ENCODE peak calls at places on chromosomes 5 and 9, in five cellular contexts. L is left ventricle myocardium inferior, S is OCI-LY7, H is transverse colon, M is upper lobe of left lung. N is an unnamed sample. For H3K4me1, the result is how much of the 10 kb centered on the place peaks cover.

GRCh38 chr9:19903076-19903475 is 114.2 kb upstream of the SLC24A2 start:
- DNase-seq in L (no peak), S (no peak), H (no peak), M (no peak), N (no peak)

GRCh38 chr5:38601843-38602424 is 45.5 kb upstream of the LIFR start:
- DNase-seq in L (no peak), S (no peak), H (no peak), M (no peak), N (no peak)

GRCh38 chr5:1011741-1012315 is 3.2 kb downstream of the NKD2 start:
- DNase-seq in L (peak), S (no peak), H (no peak), M (peak), N (no peak)

GRCh38 chr9:21546949-21547348 is 64.8 kb upstream of the IFNE start:
- DNase-seq in L (no peak), S (no peak), H (no peak), M (no peak), N (no peak)

GRCh38 chr9:125529589-125530515 is 177.2 kb downstream of the MAPKAP1 start:
- DNase-seq in L (no peak), S (peak), H (no peak), M (no peak), N (no peak)

GRCh38 chr5:37806016-37806415 is 33.8 kb downstream of the GDNF start:
- DNase-seq in L (no peak), S (no peak), H (no peak), M (no peak), N (no peak)

GRCh38 chr9:121651295-121652036 is at the start of gene DAB2IP:
- DNase-seq in L (peak), S (no peak), H (peak), M (peak), N (peak)

GRCh38 chr5:58056546-58056945 is 403.3 kb downstream of the PLK2 start:
- DNase-seq in L (no peak), S (no peak), H (peak), M (no peak), N (no peak)

GRCh38 chr9:4371108-4371507 is 71.2 kb upstream of the GLIS3 start:
- DNase-seq in L (no peak), S (no peak), H (no peak), M (no peak), N (no peak)

GRCh38 chr5:14928661-14929060 is 57.1 kb upstream of the ANKH start:
- DNase-seq in L (no peak), S (no peak), H (no peak), M (no peak), N (no peak)

GRCh38 chr5:134127376-134127861 is 12.9 kb downstream of the TCF7 start:
- DNase-seq in L (peak), S (peak), H (no peak), M (no peak), N (no peak)

GRCh38 chr9:115746496-115746895 is 407.1 kb upstream of the PAPPA start:
- DNase-seq in L (no peak), S (no peak), H (no peak), M (no peak), N (no peak)

GRCh38 chr5:55821731-55822512 is 29.2 kb upstream of the IL31RA start:
- DNase-seq in L (no peak), S (no peak), H (no peak), M (peak), N (no peak)

GRCh38 chr5:135024956-135025729 is 8.9 kb downstream of the PITX1 start:
- DNase-seq in L (no peak), S (no peak), H (no peak), M (no peak), N (no peak)

GRCh38 chr5:54197018-54197417 is 113.4 kb downstream of the ARL15 start:
- DNase-seq in L (no peak), S (no peak), H (no peak), M (no peak), N (no peak)

GRCh38 chr9:129259373-129259772 is 81.3 kb upstream of the IER5L start:
- DNase-seq in L (no peak), S (no peak), H (no peak), M (no peak), N (no peak)

GRCh38 chr9:128024761-128025308 is 42.3 kb downstream of the NAIF1 start:
- DNase-seq in L (no peak), S (no peak), H (no peak), M (no peak), N (no peak)

GRCh38 chr5:138138949-138139775 is at the start of gene NME5:
- DNase-seq in L (peak), S (no peak), H (peak), M (peak), N (peak)

GRCh38 chr5:96924016-96924443 is 11.8 kb upstream of the LNPEP start:
- DNase-seq in L (no peak), S (peak), H (no peak), M (no peak), N (no peak)

GRCh38 chr9:135857843-135858242 is 49.5 kb downstream of the CAMSAP1 start:
- DNase-seq in L (no peak), S (no peak), H (no peak), M (no peak), N (no peak)

GRCh38 chr5:170809551-170809950 is 26.0 kb downstream of the GABRP start:
- DNase-seq in L (no peak), S (no peak), H (peak), M (no peak), N (no peak)

GRCh38 chr9:79572891-79573696 is 1.3 kb downstream of the TLE4 start:
- DNase-seq in L (peak), S (peak), H (peak), M (peak), N (peak)

GRCh38 chr5:124754206-124754927 is 7.9 kb upstream of the ZNF608 start:
- DNase-seq in L (no peak), S (peak), H (no peak), M (no peak), N (no peak)

GRCh38 chr5:18395126-18396110 is 761.2 kb downstream of the TAF11L14 start:
- DNase-seq in L (no peak), S (no peak), H (no peak), M (no peak), N (no peak)

GRCh38 chr9:99823392-99824377 is 2.0 kb downstream of the NR4A3 start:
- DNase-seq in L (peak), S (peak), H (peak), M (peak), N (peak)

GRCh38 chr5:126015244-126016054 is 407.8 kb upstream of the GRAMD2B start:
- DNase-seq in L (no peak), S (no peak), H (no peak), M (no peak), N (no peak)

GRCh38 chr9:133521122-133522072 is 3.4 kb downstream of the MYMK start:
- DNase-seq in L (no peak), S (no peak), H (no peak), M (no peak), N (no peak)

DNA sequence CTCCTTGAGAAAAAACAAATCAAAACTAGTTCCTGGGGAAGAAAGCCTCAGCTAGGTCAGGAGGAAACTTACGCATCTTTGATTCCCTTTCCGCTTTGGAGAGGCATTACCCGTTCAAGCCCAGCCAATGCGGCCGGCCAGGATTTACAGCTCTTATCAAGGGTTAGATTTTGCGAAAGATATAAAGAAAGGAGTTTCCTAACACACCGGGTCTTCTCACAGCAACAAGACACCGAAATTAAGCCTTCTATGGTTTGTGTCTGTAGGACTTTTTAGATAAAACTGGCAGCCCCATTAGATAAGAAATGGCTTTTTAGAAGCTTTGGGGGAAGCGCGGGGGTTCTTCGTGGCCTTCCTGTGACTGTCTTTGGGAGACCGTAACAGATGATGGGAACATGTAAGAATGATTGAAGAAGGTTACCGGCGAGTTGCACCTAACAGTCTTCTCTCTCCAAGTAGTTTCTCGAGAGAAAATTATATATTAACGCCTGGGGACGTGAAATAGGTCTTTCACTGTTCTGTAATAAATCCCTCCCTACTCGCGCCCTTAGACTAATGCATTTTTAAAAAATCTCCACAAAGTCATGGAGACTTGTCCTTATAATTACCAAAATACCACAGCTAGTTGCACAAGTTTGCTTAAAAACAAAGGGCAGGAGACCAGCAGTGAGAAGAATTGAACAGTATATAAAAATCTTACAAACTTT is 1.3 kb upstream of the ISL1 start:
- DNase-seq in L (no peak), S (no peak), H (no peak), M (no peak), N (no peak)
- H3K4me1 ChIP-seq in L (under half), S (under half), H (under half), M (under half), N (under half)

GRCh38 chr5:167849874-167850273 is 441.6 kb upstream of the WWC1 start:
- DNase-seq in L (no peak), S (no peak), H (no peak), M (no peak), N (no peak)
- TF ChIP-seq CTCF in L (no peak), S (no peak), H (no peak), M (no peak), N (no peak)

DNA sequence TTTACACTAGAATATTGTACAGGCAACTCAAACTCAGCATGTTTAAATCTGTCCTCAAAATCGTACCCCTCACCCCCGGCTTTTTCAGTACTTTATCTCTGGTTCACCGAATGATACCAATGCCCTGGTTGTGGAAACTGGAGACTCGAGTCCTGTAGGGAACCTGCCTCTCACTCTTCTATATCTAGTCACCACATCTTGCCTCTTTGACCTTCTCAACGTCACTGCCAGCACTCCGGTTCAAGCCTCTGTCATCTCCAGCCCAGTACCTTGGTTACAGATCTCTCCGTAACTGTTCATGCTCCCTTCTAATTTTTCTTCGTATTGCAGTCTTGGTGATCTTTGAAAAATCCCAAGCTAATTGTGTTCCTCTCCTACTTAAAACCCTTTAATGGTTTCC is 6.7 kb downstream of the SLC44A1 start:
- DNase-seq in L (no peak), S (no peak), H (no peak), M (no peak), N (no peak)
- H3K4me1 ChIP-seq in L (under half), S (half or more), H (half or more), M (under half), N (under half)

GRCh38 chr5:53035868-53036381 is 46.8 kb downstream of the ITGA2 start:
- DNase-seq in L (no peak), S (peak), H (no peak), M (no peak), N (no peak)
- TF ChIP-seq CTCF in L (no peak), S (peak), H (no peak), M (no peak), N (no peak)

GRCh38 chr9:124278054-124278540 is 20.3 kb downstream of the NEK6 start:
- DNase-seq in L (no peak), S (no peak), H (no peak), M (no peak), N (no peak)
- H3K4me1 ChIP-seq in L (half or more), S (under half), H (under half), M (under half), N (under half)

GRCh38 chr5:141427783-141428426 is 2.4 kb upstream of the PCDHGA12 start:
- DNase-seq in L (no peak), S (no peak), H (no peak), M (peak), N (no peak)

GRCh38 chr5:141434006-141434405 is 3.7 kb downstream of the PCDHGA12 start:
- DNase-seq in L (no peak), S (no peak), H (no peak), M (no peak), N (no peak)

GRCh38 chr5:141431286-141431685 is 979 bp downstream of the PCDHGA12 start:
- DNase-seq in L (no peak), S (no peak), H (no peak), M (peak), N (no peak)

DNA sequence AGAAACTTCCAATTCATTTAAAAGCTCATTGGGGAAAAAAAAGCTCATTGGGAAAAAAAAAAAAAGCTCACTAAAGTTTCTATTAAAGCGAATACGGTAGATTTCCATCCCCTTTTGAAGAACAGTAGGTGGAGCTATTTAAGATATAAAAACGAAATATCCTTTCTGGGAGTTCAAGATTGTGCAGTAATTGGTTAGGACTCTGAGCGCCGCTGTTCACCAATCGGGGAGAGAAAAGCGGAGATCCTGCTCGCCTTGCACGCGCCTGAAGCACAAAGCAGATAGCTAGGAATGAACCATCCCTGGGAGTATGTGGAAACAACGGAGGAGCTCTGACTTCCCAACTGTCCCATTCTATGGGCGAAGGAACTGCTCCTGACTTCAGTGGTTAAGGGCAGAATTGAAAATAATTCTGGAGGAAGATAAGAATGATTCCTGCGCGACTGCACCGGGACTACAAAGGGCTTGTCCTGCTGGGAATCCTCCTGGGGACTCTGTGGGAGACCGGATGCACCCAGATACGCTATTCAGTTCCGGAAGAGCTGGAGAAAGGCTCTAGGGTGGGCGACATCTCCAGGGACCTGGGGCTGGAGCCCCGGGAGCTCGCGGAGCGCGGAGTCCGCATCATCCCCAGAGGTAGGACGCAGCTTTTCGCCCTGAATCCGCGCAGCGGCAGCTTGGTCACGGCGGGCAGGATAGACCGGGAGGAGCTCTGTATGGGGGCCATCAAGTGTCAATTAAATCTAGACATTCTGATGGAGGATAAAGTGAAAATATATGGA is at the start of gene PCDHGA12:
- DNase-seq in L (peak), S (peak), H (no peak), M (peak), N (peak)
- TF ChIP-seq CTCF in L (peak), S (peak), H (no peak), M (no peak), N (no peak)

GRCh38 chr5:172890659-172891058 is 56.6 kb downstream of the ERGIC1 start:
- DNase-seq in L (no peak), S (no peak), H (no peak), M (no peak), N (no peak)
- H3K4me1 ChIP-seq in L (half or more), S (under half), H (under half), M (half or more), N (under half)

GRCh38 chr5:73591698-73592501 is 26.4 kb downstream of the UTP15 start:
- DNase-seq in L (no peak), S (no peak), H (no peak), M (no peak), N (no peak)

GRCh38 chr5:73591102-73591695 is 25.7 kb downstream of the UTP15 start:
- DNase-seq in L (no peak), S (peak), H (peak), M (no peak), N (peak)

GRCh38 chr5:73592546-73592945 is 27.0 kb downstream of the UTP15 start:
- DNase-seq in L (no peak), S (no peak), H (no peak), M (no peak), N (no peak)

GRCh38 chr5:73599378-73599777 is 26.6 kb upstream of the ARHGEF28 start:
- DNase-seq in L (no peak), S (no peak), H (no peak), M (no peak), N (no peak)

GRCh38 chr5:73596705-73597328 is 29.2 kb upstream of the ARHGEF28 start:
- DNase-seq in L (no peak), S (peak), H (peak), M (no peak), N (no peak)
- TF ChIP-seq CTCF in L (peak), S (peak), H (peak), M (no peak), N (no peak)

DNA sequence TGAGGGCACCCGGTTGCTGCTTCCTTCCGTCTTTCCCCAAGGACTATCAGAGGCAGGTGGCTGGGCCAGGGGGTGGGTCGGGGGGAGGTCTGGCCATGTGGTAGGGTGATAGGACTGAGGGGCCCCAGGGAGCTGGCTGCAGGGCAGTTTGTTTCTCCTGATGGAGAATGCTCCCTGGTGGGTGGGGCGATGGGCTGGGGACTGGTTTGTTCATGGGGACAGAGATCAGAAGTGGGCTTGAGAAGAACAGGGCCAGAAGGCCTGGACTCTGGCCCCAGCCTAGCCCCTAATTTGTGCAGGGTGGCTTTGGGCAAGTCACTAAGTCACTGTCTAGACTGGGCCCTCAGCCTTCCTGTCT is 117.4 kb downstream of the RGS3 start:
- DNase-seq in L (no peak), S (peak), H (no peak), M (no peak), N (no peak)
- H3K4me1 ChIP-seq in L (half or more), S (half or more), H (under half), M (half or more), N (under half)

GRCh38 chr5:141825836-141826560 is 52.2 kb downstream of the PCDH1 start:
- DNase-seq in L (no peak), S (no peak), H (no peak), M (no peak), N (no peak)
- TF ChIP-seq CTCF in L (peak), S (peak), H (peak), M (no peak), N (peak)